ENCODE peak calls at places on chromosomes 5 and 9, in seven cellular contexts. R is aorta; W is esophagus squamous epithelium; Q is CD8-positive, alpha-beta T cell; M is sigmoid colon; P is effector memory CD4-positive, alpha-beta T cell; E is K562. V is an unnamed sample.
A peak's percentile ranks its signal among the peaks of the same experiment; 100 is the strongest.

GRCh38 chr9:96420468-96421219 is 2.5 kb upstream of the ZNF367 start:
- DNase-seq in M (no peak), E (no peak), Q (no peak), W (no peak), R (no peak), P (no peak), V (no peak)

GRCh38 chr5:42950466-42951168 is 89.5 kb downstream of the ANXA2R start:
- DNase-seq in P (peak; percentile 65), W (peak; percentile 45), Q (peak; percentile 72), R (peak; percentile 88), E (peak; percentile 68), M (peak; percentile 85), V (peak; percentile 77)

GRCh38 chr5:163867324-163867723 is 361.9 kb downstream of the MAT2B start:
- DNase-seq in Q (no peak), W (no peak), E (no peak), M (no peak), R (no peak), P (no peak), V (no peak)

GRCh38 chr5:113663879-113664278 is 150.4 kb downstream of the YTHDC2 start:
- DNase-seq in E (peak; percentile 22), Q (peak; percentile 13), W (no peak), P (peak; percentile 1), R (peak; percentile 58), M (no peak), V (peak; percentile 82)

GRCh38 chr5:109411627-109412026 is 1.9 kb upstream of the PJA2 start:
- DNase-seq in M (no peak), Q (no peak), W (no peak), R (no peak), P (no peak), E (peak; percentile 25), V (no peak)

GRCh38 chr5:59575648-59576290 is 317.8 kb downstream of the PDE4D start:
- DNase-seq in E (no peak), W (no peak), P (no peak), R (no peak), M (no peak), Q (no peak), V (no peak)

GRCh38 chr5:62432618-62433064 is 20.1 kb downstream of the IPO11 start:
- DNase-seq in P (no peak), W (no peak), R (no peak), Q (no peak), M (no peak), E (peak; percentile 40), V (no peak)

GRCh38 chr5:3886521-3887461 is 291.2 kb downstream of the IRX1 start:
- DNase-seq in R (no peak), Q (no peak), W (no peak), E (no peak), M (no peak), P (no peak), V (no peak)

GRCh38 chr5:169828385-169828784 is 151.9 kb downstream of the INSYN2B start:
- DNase-seq in Q (no peak), M (no peak), R (no peak), E (no peak), P (no peak), W (no peak), V (no peak)

GRCh38 chr9:70293214-70293613 is 34.4 kb downstream of the SMC5 start:
- DNase-seq in Q (no peak), E (no peak), P (no peak), M (no peak), W (no peak), R (no peak), V (no peak)

GRCh38 chr5:142551242-142552067 is 134.4 kb downstream of the FGF1 start:
- DNase-seq in M (peak; percentile 62), W (no peak), E (no peak), P (no peak), R (no peak), Q (no peak), V (peak; percentile 68)

GRCh38 chr5:16520806-16521205 is 55.2 kb upstream of the ZNF622 start:
- DNase-seq in W (no peak), E (no peak), R (no peak), P (no peak), Q (no peak), M (no peak), V (no peak)

GRCh38 chr5:13244151-13244550 is 700.3 kb downstream of the DNAH5 start:
- DNase-seq in R (no peak), M (no peak), Q (no peak), E (no peak), P (no peak), W (no peak), V (no peak)

GRCh38 chr9:84366683-84367082 is 26.1 kb upstream of the SLC28A3 start:
- DNase-seq in M (no peak), P (no peak), Q (no peak), W (no peak), R (no peak), E (no peak), V (no peak)

GRCh38 chr5:88952996-88953643 is 70.1 kb upstream of the MEF2C start:
- DNase-seq in W (no peak), P (no peak), R (no peak), Q (no peak), E (no peak), M (no peak), V (no peak)
- H3K27ac ChIP-seq in W (no peak overlapping the region), P (no peak overlapping the region), R (peak overlapping the region; percentile 12), Q (no peak overlapping the region), E (no peak overlapping the region), M (peak overlapping the region; percentile 65), V (no peak overlapping the region)

GRCh38 chr5:157283434-157283833 is 17.5 kb downstream of the CYFIP2 start:
- DNase-seq in P (no peak), R (no peak), W (no peak), Q (no peak), E (no peak), M (no peak), V (no peak)
- H3K4me1 ChIP-seq in P (peaks cover 26% of the 10 kb centered on the region), R (no peaks in the 10 kb centered on the region), W (no peaks in the 10 kb centered on the region), Q (peaks cover 90% of the 10 kb centered on the region), E (no peaks in the 10 kb centered on the region), M (no peaks in the 10 kb centered on the region), V (peaks cover 2% of the 10 kb centered on the region)

GRCh38 chr5:622359-622758 is 10.2 kb downstream of the CEP72 start:
- DNase-seq in P (no peak), Q (no peak), E (no peak), R (no peak), M (peak; percentile 35), W (no peak), V (no peak)

GRCh38 chr5:624118-624950 is 12.2 kb downstream of the CEP72 start:
- DNase-seq in E (no peak), R (no peak), P (no peak), M (peak; percentile 45), W (no peak), Q (no peak), V (peak; percentile 28)

GRCh38 chr5:624951-625230 is 12.8 kb downstream of the CEP72 start:
- DNase-seq in E (no peak), Q (no peak), P (no peak), R (peak; percentile 22), W (no peak), M (peak; percentile 43), V (no peak)

GRCh38 chr5:622946-623522 is 10.9 kb downstream of the CEP72 start:
- DNase-seq in R (no peak), M (peak; percentile 57), P (no peak), W (no peak), Q (no peak), E (no peak), V (no peak)

GRCh38 chr5:623531-623930 is 11.4 kb downstream of the CEP72 start:
- DNase-seq in Q (no peak), P (no peak), M (no peak), E (no peak), W (no peak), R (no peak), V (peak; percentile 42)
- H3K4me3 ChIP-seq in Q (no peak overlapping the region), P (no peak overlapping the region), M (no peak overlapping the region), E (no peak overlapping the region), W (no peak overlapping the region), R (no peak overlapping the region), V (no peak overlapping the region)

DNA sequence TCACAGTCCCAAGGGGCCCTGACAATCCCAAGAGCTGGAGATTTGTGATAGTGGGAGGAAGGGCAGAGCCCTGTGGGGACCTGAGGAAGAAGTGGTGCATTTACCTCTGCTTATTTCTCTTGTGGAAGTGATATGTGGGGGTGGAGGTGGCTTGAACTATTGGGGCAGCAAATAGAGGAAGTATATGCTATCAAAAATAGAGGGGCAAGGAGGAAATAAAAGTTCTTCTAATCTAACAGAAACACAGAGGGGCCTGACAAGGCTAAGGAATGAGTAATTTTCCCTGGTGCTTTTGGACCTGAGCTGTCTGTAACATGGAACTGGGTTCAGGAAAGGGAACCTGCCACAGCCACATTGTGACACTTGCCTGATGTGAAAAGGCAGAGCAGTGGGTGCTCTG is 378.6 kb upstream of the KLF4 start:
- DNase-seq in M (no peak), E (no peak), P (no peak), R (no peak), W (no peak), Q (no peak), V (no peak)
- H3K27ac ChIP-seq in M (no peak overlapping the region), E (no peak overlapping the region), P (no peak overlapping the region), R (no peak overlapping the region), W (no peak overlapping the region), Q (no peak overlapping the region), V (no peak overlapping the region)

GRCh38 chr9:134196911-134197310 is 32.5 kb upstream of the RNU6ATAC start:
- DNase-seq in E (no peak), P (no peak), M (peak; percentile 26), R (peak; percentile 12), Q (no peak), W (no peak), V (peak; percentile 18)
- H3K4me1 ChIP-seq in E (no peaks in the 10 kb centered on the region), P (peaks cover 8% of the 10 kb centered on the region), M (no peaks in the 10 kb centered on the region), R (no peaks in the 10 kb centered on the region), Q (peaks cover 11% of the 10 kb centered on the region), W (no peaks in the 10 kb centered on the region), V (no peaks in the 10 kb centered on the region)